ENCODE peak calls at places on chromosomes 4 and X, in seven cellular contexts. A, G, K, S, P, H and W are unnamed samples.

GRCh38 chr4:93764647-93765246 is 63.8 kb upstream of the ATOH1 start:
- DNase-seq in A (peak; percentile 55), S (peak; percentile 24), P (no peak), G (peak; percentile 44), K (peak; percentile 48), H (peak; percentile 76), W (peak; percentile 58)

GRCh38 chr4:88439161-88439760 is 17.7 kb upstream of the HERC5 start:
- DNase-seq in A (no peak), P (peak; percentile 80), H (no peak), G (no peak), K (no peak), S (no peak), W (no peak)

GRCh38 chr4:636628-636950 is 11.2 kb downstream of the PDE6B start:
- DNase-seq in G (no peak), A (peak; percentile 1), H (no peak), S (no peak), K (no peak), P (no peak), W (no peak)

GRCh38 chr4:54176202-54176601 is 52.9 kb upstream of the PDGFRA start:
- DNase-seq in A (no peak), P (no peak), S (no peak), H (no peak), K (no peak), G (no peak), W (no peak)

GRCh38 chr4:72767903-72768817 is 199.1 kb upstream of the ADAMTS3 start:
- DNase-seq in K (peak; percentile 47), S (no peak), G (peak; percentile 38), H (peak; percentile 45), A (no peak), P (no peak), W (peak; percentile 78)

GRCh38 chrX:40146471-40147398 is 49.0 kb upstream of the BCOR start:
- DNase-seq in H (peak; percentile 24), K (peak; percentile 67), A (peak; percentile 93), P (no peak), G (peak; percentile 46), S (no peak), W (peak; percentile 67)

GRCh38 chrX:13029831-13030771 is 14.3 kb downstream of the FAM9C start:
- DNase-seq in H (peak; percentile 80), K (peak; percentile 54), S (no peak), G (no peak), P (peak; percentile 88), A (peak; percentile 27), W (peak; percentile 26)

GRCh38 chrX:124098089-124098488 is 136.6 kb downstream of the STAG2 start:
- DNase-seq in K (peak; percentile 36), H (peak; percentile 53), S (no peak), A (peak; percentile 39), G (peak; percentile 51), P (no peak), W (peak; percentile 59)

GRCh38 chrX:47501226-47502071 is 18.4 kb upstream of the ZNF41 start:
- DNase-seq in H (peak; percentile 77), A (peak; percentile 37), K (peak; percentile 47), S (no peak), P (no peak), G (peak; percentile 64), W (peak; percentile 77)

GRCh38 chrX:66015152-66015827 is 24.6 kb downstream of the VSIG4 start:
- DNase-seq in K (no peak), G (no peak), A (no peak), H (no peak), S (peak; percentile 49), P (no peak), W (no peak)

GRCh38 chr4:92304636-92305035 is 870 bp downstream of the GRID2 start:
- DNase-seq in P (no peak), K (peak; percentile 5), A (peak; percentile 43), G (no peak), H (no peak), S (no peak), W (no peak)

GRCh38 chr4:108172231-108172779 is 3.6 kb upstream of the LEF1 start:
- DNase-seq in K (peak; percentile 60), S (no peak), A (peak; percentile 72), G (no peak), P (no peak), H (no peak), W (peak; percentile 18)

GRCh38 chr4:55781809-55782208 is 37.8 kb upstream of the EXOC1L start:
- DNase-seq in K (no peak), G (no peak), S (no peak), H (no peak), P (no peak), A (no peak), W (no peak)

GRCh38 chr4:68021185-68021584 is 57.9 kb upstream of the TMPRSS11A start:
- DNase-seq in G (no peak), P (no peak), S (no peak), A (no peak), H (peak; percentile 26), K (no peak), W (peak; percentile 73)

GRCh38 chr4:2723751-2724150 is 32.4 kb downstream of the TNIP2 start:
- DNase-seq in P (no peak), G (no peak), S (no peak), H (no peak), A (no peak), K (no peak), W (no peak)

GRCh38 chr4:82043081-82043808 is 330.5 kb downstream of the HNRNPD start:
- DNase-seq in A (peak; percentile 23), H (no peak), S (no peak), G (no peak), K (no peak), P (no peak), W (peak; percentile 2)

GRCh38 chrX:14697453-14697852 is 168.1 kb downstream of the GLRA2 start:
- DNase-seq in K (peak; percentile 10), P (peak; percentile 40), H (peak; percentile 69), A (peak; percentile 55), S (peak; percentile 6), G (no peak), W (peak; percentile 26)

GRCh38 chrX:142149919-142150318 is 55.2 kb downstream of the MAGEC2 start:
- DNase-seq in A (no peak), H (no peak), K (no peak), G (no peak), P (no peak), S (no peak), W (no peak)

GRCh38 chr4:48604527-48604926 is 114.5 kb downstream of the ZAR1 start:
- DNase-seq in A (no peak), G (no peak), P (no peak), S (no peak), K (no peak), H (no peak), W (no peak)

GRCh38 chrX:118164138-118164537 is 47.5 kb upstream of the KLHL13 start:
- DNase-seq in G (peak; percentile 48), A (no peak), H (peak; percentile 56), K (no peak), S (no peak), P (no peak), W (peak; percentile 20)

GRCh38 chr4:23171971-23172370 is 479.2 kb downstream of the GBA3 start:
- DNase-seq in G (no peak), K (no peak), P (no peak), S (no peak), A (no peak), H (peak; percentile 42), W (peak; percentile 5)

GRCh38 chr4:112031712-112032328 is 113.4 kb upstream of the FAM241A start:
- DNase-seq in S (peak; percentile 41), P (no peak), K (peak; percentile 72), A (peak; percentile 76), G (peak; percentile 50), H (peak; percentile 66), W (peak; percentile 86)

GRCh38 chrX:144840616-144841015 is 406.7 kb upstream of the SPANXN1 start:
- DNase-seq in A (no peak), P (no peak), K (peak; percentile 26), S (no peak), G (no peak), H (no peak), W (no peak)

GRCh38 chrX:130994671-130995070 is 63.5 kb upstream of the ARHGAP36 start:
- DNase-seq in P (no peak), G (peak; percentile 2), A (peak; percentile 58), S (peak; percentile 24), K (peak; percentile 15), H (peak; percentile 40), W (peak; percentile 41)

GRCh38 chr4:182193261-182193660 is 49.9 kb upstream of the TENM3 start:
- DNase-seq in A (no peak), K (no peak), G (no peak), H (no peak), S (no peak), P (no peak), W (no peak)

GRCh38 chr4:3342182-3342854 is 49.5 kb downstream of the RGS12 start:
- DNase-seq in H (peak; percentile 49), K (peak; percentile 56), S (no peak), G (peak; percentile 95), P (no peak), A (no peak), W (peak; percentile 64)

GRCh38 chrX:143781103-143781502 is 60.6 kb upstream of the SPANXN2 start:
- DNase-seq in P (peak; percentile 25), G (no peak), A (no peak), S (no peak), K (peak; percentile 71), H (peak; percentile 64), W (peak; percentile 4)

GRCh38 chr4:71593306-71593705 is 190.6 kb downstream of the GC start:
- DNase-seq in H (no peak), P (peak; percentile 57), K (no peak), G (no peak), A (no peak), S (no peak), W (no peak)

DNA sequence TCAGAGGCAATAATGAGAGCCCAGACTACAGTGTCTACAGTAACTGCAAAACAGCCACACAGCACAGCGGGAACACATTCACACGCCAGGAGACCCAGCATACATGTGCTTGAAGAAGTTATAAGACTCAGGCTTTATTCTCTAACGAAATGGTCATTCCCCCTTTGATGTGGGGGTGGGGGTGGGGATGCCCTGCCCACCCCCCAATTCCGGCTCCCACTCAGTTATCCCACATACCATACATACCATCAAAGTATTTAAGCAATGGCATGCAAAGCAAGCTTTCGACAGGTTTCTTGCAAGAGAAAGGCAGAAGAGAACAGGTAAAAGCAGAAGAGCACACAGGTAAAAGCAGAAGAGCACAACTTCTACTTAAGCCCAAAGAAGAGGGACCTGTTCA is 3.6 kb downstream of the MECP2 start:
- DNase-seq in P (no peak), K (no peak), G (no peak), S (no peak), A (no peak), H (no peak), W (no peak)
- H3K9ac ChIP-seq in P (no peak overlapping the region), K (peak overlapping the region; percentile 95), G (no peak overlapping the region), S (peak overlapping the region; percentile 82), A (no peak overlapping the region), H (no peak overlapping the region), W (no peak overlapping the region)

GRCh38 chrX:2343413-2343812 is 157.4 kb downstream of the DHRSX start:
- DNase-seq in K (no peak), G (no peak), A (no peak), S (peak; percentile 18), P (no peak), H (no peak), W (no peak)
- H3K27me3 ChIP-seq in K (no peaks in the 10 kb centered on the region), G (no peaks in the 10 kb centered on the region), A (no peaks in the 10 kb centered on the region), S (no peaks in the 10 kb centered on the region), P (no peaks in the 10 kb centered on the region), H (no peaks in the 10 kb centered on the region), W (no peaks in the 10 kb centered on the region)

GRCh38 chr4:41141910-41142309 is 72.4 kb downstream of the APBB2 start:
- DNase-seq in K (peak; percentile 76), G (peak; percentile 86), A (no peak), S (no peak), H (peak; percentile 29), P (no peak), W (peak; percentile 79)
- H3K9ac ChIP-seq in K (no peak overlapping the region), G (no peak overlapping the region), A (no peak overlapping the region), S (no peak overlapping the region), H (no peak overlapping the region), P (no peak overlapping the region), W (peak overlapping the region; percentile 75)

GRCh38 chr4:6195602-6196319 is 4.6 kb downstream of the JAKMIP1 start:
- DNase-seq in A (no peak), P (no peak), S (no peak), H (no peak), K (no peak), G (no peak), W (no peak)
- H3K27me3 ChIP-seq in A (peaks cover 26% of the 10 kb centered on the region), P (peaks cover 1% of the 10 kb centered on the region), S (peaks cover 39% of the 10 kb centered on the region), H (peaks cover 22% of the 10 kb centered on the region), K (peaks cover 54% of the 10 kb centered on the region), G (peaks cover 32% of the 10 kb centered on the region), W (peaks cover 9% of the 10 kb centered on the region)